ENCODE peak calls at places on chromosomes 1 and 21, in ten cellular contexts. K, T, W, E, B, A, X, N, H and L are unnamed samples.

GRCh38 chr1:66374561-66375111 is 159.3 kb upstream of the SGIP1 start:
- DNase-seq in K (no peak), T (peak; percentile 90), W (peak; percentile 8), E (no peak), B (peak; percentile 72), A (peak; percentile 85), X (no peak), N (no peak), H (no peak), L (no peak)

GRCh38 chr1:220680085-220680687 is 10.0 kb upstream of the C1orf115 start:
- DNase-seq in K (peak; percentile 18), T (peak; percentile 32), W (peak; percentile 26), E (peak; percentile 59), B (peak; percentile 49), A (peak; percentile 19), X (peak; percentile 61), N (no peak), H (no peak), L (peak; percentile 17)

GRCh38 chr1:84851839-84852238 is 41.2 kb downstream of the LPAR3 start:
- DNase-seq in K (no peak), T (peak; percentile 88), W (no peak), E (no peak), B (peak; percentile 88), A (peak; percentile 91), X (peak; percentile 11), N (no peak), H (no peak), L (no peak)

GRCh38 chr1:10236405-10237156 is 26.2 kb downstream of the KIF1B start:
- DNase-seq in K (no peak), T (no peak), W (no peak), E (no peak), B (no peak), A (peak; percentile 23), X (no peak), N (no peak), H (no peak), L (no peak)

GRCh38 chr1:171137580-171137979 is 46.9 kb downstream of the FMO3 start:
- DNase-seq in K (no peak), T (no peak), W (no peak), E (no peak), B (no peak), A (no peak), X (no peak), N (no peak), H (no peak), L (no peak)

GRCh38 chr1:156495401-156496140 is 5.0 kb downstream of the MEF2D start:
- DNase-seq in K (no peak), T (no peak), W (no peak), E (peak; percentile 36), B (no peak), A (no peak), X (no peak), N (peak; percentile 79), H (peak; percentile 81), L (no peak)

GRCh38 chr1:176765608-176766007 is 302.6 kb downstream of the PAPPA2 start:
- DNase-seq in K (no peak), T (no peak), W (no peak), E (no peak), B (no peak), A (no peak), X (no peak), N (no peak), H (no peak), L (no peak)

GRCh38 chr21:39637197-39637970 is 24.6 kb downstream of the B3GALT5 start:
- DNase-seq in K (no peak), T (no peak), W (no peak), E (no peak), B (no peak), A (no peak), X (no peak), N (no peak), H (no peak), L (no peak)

GRCh38 chr1:89865498-89866385 is 44.9 kb downstream of the LRRC8D start:
- DNase-seq in K (no peak), T (peak; percentile 69), W (no peak), E (no peak), B (peak; percentile 68), A (peak; percentile 77), X (peak; percentile 49), N (no peak), H (no peak), L (no peak)

GRCh38 chr1:151311589-151312331 is 15.5 kb downstream of the PI4KB start:
- DNase-seq in K (no peak), T (peak; percentile 99), W (peak; percentile 89), E (no peak), B (peak; percentile 100), A (peak; percentile 99), X (peak; percentile 95), N (peak; percentile 33), H (no peak), L (no peak)

GRCh38 chr1:6686294-6686693 is 15.3 kb downstream of the DNAJC11 start:
- DNase-seq in K (no peak), T (no peak), W (no peak), E (no peak), B (no peak), A (peak; percentile 16), X (no peak), N (no peak), H (no peak), L (no peak)

GRCh38 chr1:43284711-43285110 is 670 bp downstream of the C1orf210 start:
- DNase-seq in K (no peak), T (no peak), W (no peak), E (no peak), B (no peak), A (no peak), X (no peak), N (no peak), H (no peak), L (no peak)
- H3K4me3 ChIP-seq in K (no peak overlapping the region), T (peak overlapping the region; percentile 58), W (no peak overlapping the region), E (no peak overlapping the region), B (no peak overlapping the region), A (no peak overlapping the region), X (peak overlapping the region; percentile 35), N (no peak overlapping the region), H (no peak overlapping the region), L (no peak overlapping the region)

GRCh38 chr1:148315081-148315811 is 163.2 kb upstream of the NBPF11 start:
- DNase-seq in K (no peak), T (peak; percentile 39), W (no peak), E (no peak), B (no peak), A (no peak), X (no peak), N (no peak), H (no peak), L (no peak)

GRCh38 chr1:148310807-148311206 is 158.7 kb upstream of the NBPF11 start:
- DNase-seq in K (no peak), T (no peak), W (no peak), E (no peak), B (no peak), A (no peak), X (no peak), N (no peak), H (no peak), L (no peak)

GRCh38 chr1:148308832-148309458 is 156.9 kb upstream of the NBPF11 start:
- DNase-seq in K (no peak), T (peak; percentile 59), W (no peak), E (no peak), B (no peak), A (no peak), X (no peak), N (no peak), H (no peak), L (no peak)

GRCh38 chr1:148307583-148308185 is 155.6 kb upstream of the NBPF11 start:
- DNase-seq in K (no peak), T (no peak), W (peak; percentile 82), E (no peak), B (no peak), A (no peak), X (no peak), N (no peak), H (peak; percentile 64), L (no peak)

DNA sequence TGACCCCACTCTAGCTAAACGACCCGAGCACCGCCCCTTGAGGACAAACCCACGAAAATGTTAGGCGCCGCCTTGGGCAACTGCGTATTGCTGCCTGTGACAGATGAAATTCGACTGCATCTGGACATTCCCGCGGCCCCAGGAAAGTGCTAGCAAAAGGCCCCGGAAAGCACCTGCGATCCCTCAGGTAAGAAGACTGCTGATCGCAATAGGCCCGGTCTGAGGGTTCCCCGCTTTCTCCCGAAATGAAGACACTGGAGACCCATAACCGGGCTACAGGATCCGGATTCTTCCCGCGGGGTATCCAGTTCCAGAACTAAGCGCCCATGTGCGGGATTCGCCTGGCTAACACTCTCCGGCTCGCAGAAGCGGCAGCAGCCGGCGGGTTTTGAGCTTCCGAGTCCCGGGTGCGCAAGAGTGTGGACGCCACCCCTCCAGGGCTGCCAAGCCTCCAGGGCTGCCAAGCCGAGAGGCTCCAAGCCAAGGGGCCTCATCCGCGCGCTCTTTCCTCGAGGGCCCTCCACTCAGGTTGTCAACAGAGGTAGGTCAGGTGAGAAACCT is 157.9 kb upstream of the NBPF11 start:
- DNase-seq in K (no peak), T (peak; percentile 16), W (no peak), E (no peak), B (no peak), A (no peak), X (no peak), N (no peak), H (no peak), L (no peak)
- H3K4me3 ChIP-seq in K (no peak overlapping the region), T (no peak overlapping the region), W (no peak overlapping the region), E (no peak overlapping the region), B (no peak overlapping the region), A (no peak overlapping the region), X (no peak overlapping the region), N (no peak overlapping the region), H (no peak overlapping the region), L (no peak overlapping the region)

GRCh38 chr1:160365325-160365724 is 1.5 kb upstream of the NHLH1 start:
- DNase-seq in K (no peak), T (no peak), W (no peak), E (no peak), B (no peak), A (no peak), X (no peak), N (no peak), H (no peak), L (no peak)
- H3K4me3 ChIP-seq in K (no peak overlapping the region), T (no peak overlapping the region), W (no peak overlapping the region), E (no peak overlapping the region), B (no peak overlapping the region), A (no peak overlapping the region), X (no peak overlapping the region), N (no peak overlapping the region), H (no peak overlapping the region), L (no peak overlapping the region)

GRCh38 chr21:28325618-28326017 is 667.1 kb downstream of the LTN1 start:
- DNase-seq in K (no peak), T (peak; percentile 79), W (no peak), E (no peak), B (no peak), A (no peak), X (no peak), N (no peak), H (no peak), L (no peak)
- H3K4me3 ChIP-seq in K (no peak overlapping the region), T (no peak overlapping the region), W (no peak overlapping the region), E (no peak overlapping the region), B (no peak overlapping the region), A (no peak overlapping the region), X (no peak overlapping the region), N (no peak overlapping the region), H (no peak overlapping the region), L (no peak overlapping the region)

GRCh38 chr1:167864392-167864992 is 49.4 kb downstream of the ADCY10 start:
- DNase-seq in K (no peak), T (no peak), W (no peak), E (no peak), B (peak; percentile 9), A (no peak), X (no peak), N (no peak), H (no peak), L (no peak)
- H3K4me3 ChIP-seq in K (no peak overlapping the region), T (no peak overlapping the region), W (no peak overlapping the region), E (no peak overlapping the region), B (no peak overlapping the region), A (no peak overlapping the region), X (no peak overlapping the region), N (no peak overlapping the region), H (no peak overlapping the region), L (no peak overlapping the region)